ENCODE peak calls at places on chromosomes 6 and 20, in four cellular contexts. K, H, S and L are unnamed samples.

GRCh38 chr6:31402324-31403282 is 792 bp upstream of the MICA start:
- DNase-seq in K (no peak), H (peak), S (peak), L (peak)

GRCh38 chr6:134850906-134851305 is 99.0 kb downstream of the ALDH8A1 start:
- DNase-seq in K (no peak), H (no peak), S (no peak), L (no peak)

GRCh38 chr20:8756410-8756809 is 312.5 kb upstream of the PLCB4 start:
- DNase-seq in K (no peak), H (no peak), S (no peak), L (peak)

GRCh38 chr20:52219441-52219840 is 27.9 kb upstream of the ZFP64 start:
- DNase-seq in K (no peak), H (peak), S (no peak), L (no peak)

GRCh38 chr20:20487811-20488210 is 119.9 kb downstream of the INSM1 start:
- DNase-seq in K (no peak), H (no peak), S (no peak), L (no peak)

GRCh38 chr6:43950206-43950605 is 177.0 kb downstream of the MRPL14 start:
- DNase-seq in K (no peak), H (no peak), S (no peak), L (peak)

GRCh38 chr6:134148566-134148965 is 96.1 kb upstream of the SLC2A12 start:
- DNase-seq in K (no peak), H (no peak), S (no peak), L (no peak)

GRCh38 chr20:58707770-58708169 is 15.2 kb downstream of the NPEPL1 start:
- DNase-seq in K (no peak), H (no peak), S (no peak), L (no peak)

GRCh38 chr20:37396520-37397075 is 50.7 kb downstream of the SRC start:
- DNase-seq in K (no peak), H (no peak), S (no peak), L (no peak)

GRCh38 chr6:101429291-101429690 is 35.8 kb downstream of the GRIK2 start:
- DNase-seq in K (no peak), H (no peak), S (no peak), L (no peak)

GRCh38 chr6:65979120-65979519 is 272.1 kb upstream of the EYS start:
- DNase-seq in K (no peak), H (no peak), S (no peak), L (no peak)

GRCh38 chr6:33335916-33336315 is 18.4 kb upstream of the ZBTB22 start:
- DNase-seq in K (no peak), H (no peak), S (no peak), L (no peak)

GRCh38 chr6:147033267-147033666 is 170.9 kb upstream of the STXBP5 start:
- DNase-seq in K (no peak), H (no peak), S (no peak), L (no peak)

GRCh38 chr20:37352611-37352980 is 6.7 kb downstream of the SRC start:
- DNase-seq in K (no peak), H (no peak), S (no peak), L (peak)

GRCh38 chr6:169618526-169619490 is 83.0 kb downstream of the WDR27 start:
- DNase-seq in K (no peak), H (no peak), S (no peak), L (no peak)

GRCh38 chr6:106512048-106512957 is 117.0 kb downstream of the RTN4IP1 start:
- DNase-seq in K (no peak), H (peak), S (peak), L (peak)
- TF ChIP-seq POLR2A in K (peak), H (no peak), S (peak), L (no peak)

GRCh38 chr6:25494469-25494868 is 157.5 kb upstream of the SCGN start:
- DNase-seq in K (no peak), H (no peak), S (no peak), L (no peak)
- H3K27ac ChIP-seq in K (no peak), H (no peak), S (no peak), L (no peak)

DNA sequence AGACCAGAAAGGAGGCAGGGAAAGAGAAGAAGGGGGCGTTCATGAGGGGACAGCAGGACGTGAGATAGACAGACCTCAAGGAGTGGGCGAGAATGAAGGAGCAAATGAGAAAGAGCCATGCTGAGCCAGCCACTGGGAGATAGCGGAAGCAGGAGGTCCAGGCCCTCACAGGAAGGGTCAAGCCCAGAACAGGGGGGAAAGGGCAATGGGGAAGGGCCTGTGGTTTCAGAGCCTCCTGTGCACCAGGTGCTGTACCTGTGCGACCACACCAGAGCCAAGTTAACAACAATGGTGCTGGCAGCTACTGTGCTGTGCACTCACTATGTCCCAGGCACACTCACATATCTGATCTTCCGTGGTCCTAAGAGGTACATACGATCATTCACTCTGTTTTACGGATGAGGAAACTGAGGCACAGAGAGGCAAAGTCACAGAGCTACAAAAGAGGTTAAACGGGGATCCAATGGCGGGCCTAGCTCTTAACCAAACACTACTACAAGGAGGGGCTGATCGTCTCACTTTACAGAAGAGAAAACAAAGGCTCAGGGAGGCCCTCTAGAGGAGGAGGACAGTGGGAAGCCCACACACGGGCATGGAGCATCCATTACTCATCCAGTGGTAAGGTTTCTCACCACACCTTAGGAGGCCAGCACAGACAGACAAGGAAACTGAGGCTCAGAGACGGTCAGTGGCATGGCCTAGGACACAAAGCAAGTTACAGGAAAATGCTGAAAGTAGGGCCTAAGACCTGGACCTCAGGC is 129.1 kb downstream of the PREX1 start:
- DNase-seq in K (no peak), H (no peak), S (peak), L (no peak)
- TF ChIP-seq CTCF in K (no peak), H (no peak), S (no peak), L (no peak)

GRCh38 chr6:3164388-3164787 is 7.0 kb upstream of the TUBB2A start:
- DNase-seq in K (no peak), H (no peak), S (no peak), L (no peak)

GRCh38 chr6:3163248-3163594 is 5.9 kb upstream of the TUBB2A start:
- DNase-seq in K (no peak), H (no peak), S (no peak), L (no peak)

GRCh38 chr6:3159805-3160781 is 2.7 kb upstream of the TUBB2A start:
- DNase-seq in K (no peak), H (peak), S (peak), L (peak)

GRCh38 chr6:3162067-3162497 is 4.7 kb upstream of the TUBB2A start:
- DNase-seq in K (no peak), H (no peak), S (no peak), L (no peak)

GRCh38 chr6:3162565-3163247 is 5.4 kb upstream of the TUBB2A start:
- DNase-seq in K (peak), H (peak), S (peak), L (peak)
- TF ChIP-seq POLR2A in K (peak), H (no peak), S (peak), L (peak)

GRCh38 chr20:48294196-48294595 is 508.9 kb upstream of the SULF2 start:
- DNase-seq in K (no peak), H (no peak), S (no peak), L (no peak)
- H3K27ac ChIP-seq in K (no peak), H (no peak), S (no peak), L (peak)

GRCh38 chr6:89792881-89793280 is 26.7 kb downstream of the MDN1 start:
- DNase-seq in K (peak), H (no peak), S (no peak), L (no peak)
- TF ChIP-seq CTCF in K (peak), H (no peak), S (no peak), L (no peak)